ENCODE peak calls at places on chromosomes 1 and 21, in seven cellular contexts. J, T, Q, G, L, B and K are unnamed samples.

GRCh38 chr1:159927887-159928431 is 2.7 kb upstream of the TAGLN2 start:
- DNase-seq in J (no peak), T (no peak), Q (no peak), G (no peak), L (no peak), B (no peak), K (no peak)

GRCh38 chr1:205046870-205047269 is 3.9 kb downstream of the CNTN2 start:
- DNase-seq in J (no peak), T (no peak), Q (no peak), G (no peak), L (no peak), B (no peak), K (no peak)

GRCh38 chr21:34986561-34987533 is 62.3 kb downstream of the RUNX1 start:
- DNase-seq in J (no peak), T (no peak), Q (peak; percentile 15), G (no peak), L (no peak), B (no peak), K (peak; percentile 71)

GRCh38 chr21:34885636-34886553 is 163.2 kb downstream of the RUNX1 start:
- DNase-seq in J (no peak), T (no peak), Q (no peak), G (peak; percentile 87), L (no peak), B (peak; percentile 72), K (no peak)

GRCh38 chr1:39178541-39179431 is 25.7 kb upstream of the MACF1 start:
- DNase-seq in J (no peak), T (peak; percentile 39), Q (no peak), G (no peak), L (no peak), B (no peak), K (no peak)

GRCh38 chr1:207186503-207186902 is 82.5 kb downstream of the C4BPA start:
- DNase-seq in J (no peak), T (no peak), Q (no peak), G (no peak), L (no peak), B (no peak), K (no peak)

GRCh38 chr1:160207118-160207650 is 2.0 kb downstream of the PEA15 start:
- DNase-seq in J (no peak), T (no peak), Q (no peak), G (no peak), L (no peak), B (no peak), K (no peak)

GRCh38 chr1:161013591-161014513 is 7.1 kb downstream of the F11R start:
- DNase-seq in J (peak; percentile 90), T (peak; percentile 92), Q (no peak), G (no peak), L (no peak), B (peak; percentile 93), K (peak; percentile 87)

GRCh38 chr1:36863500-36863899 is 170.8 kb downstream of the GRIK3 start:
- DNase-seq in J (no peak), T (no peak), Q (no peak), G (no peak), L (no peak), B (no peak), K (no peak)

GRCh38 chr21:40844935-40845334 is 2.0 kb downstream of the DSCAM start:
- DNase-seq in J (no peak), T (no peak), Q (no peak), G (peak; percentile 39), L (no peak), B (no peak), K (no peak)

GRCh38 chr1:184023133-184023532 is 14.4 kb downstream of the COLGALT2 start:
- DNase-seq in J (no peak), T (no peak), Q (no peak), G (no peak), L (no peak), B (no peak), K (no peak)

GRCh38 chr1:26041978-26042377 is 3.9 kb downstream of the SLC30A2 start:
- DNase-seq in J (no peak), T (no peak), Q (no peak), G (no peak), L (no peak), B (no peak), K (no peak)

GRCh38 chr1:45543599-45544417 is 6.8 kb upstream of the AKR1A1 start:
- DNase-seq in J (peak; percentile 74), T (no peak), Q (no peak), G (no peak), L (no peak), B (peak; percentile 60), K (peak; percentile 76)

GRCh38 chr1:1616045-1616821 is 933 bp downstream of the MIB2 start:
- DNase-seq in J (peak; percentile 77), T (no peak), Q (no peak), G (no peak), L (peak; percentile 85), B (peak; percentile 69), K (no peak)

GRCh38 chr1:2936568-2937515 is 84.4 kb upstream of the ACTRT2 start:
- DNase-seq in J (no peak), T (no peak), Q (no peak), G (no peak), L (no peak), B (no peak), K (no peak)
- H3K9me3 ChIP-seq in J (peaks cover 17% of the 10 kb centered on the region), T (peaks cover 5% of the 10 kb centered on the region), Q (peaks cover 85% of the 10 kb centered on the region), G (peaks cover 14% of the 10 kb centered on the region), L (no peaks in the 10 kb centered on the region), B (no peaks in the 10 kb centered on the region), K (no peaks in the 10 kb centered on the region)

DNA sequence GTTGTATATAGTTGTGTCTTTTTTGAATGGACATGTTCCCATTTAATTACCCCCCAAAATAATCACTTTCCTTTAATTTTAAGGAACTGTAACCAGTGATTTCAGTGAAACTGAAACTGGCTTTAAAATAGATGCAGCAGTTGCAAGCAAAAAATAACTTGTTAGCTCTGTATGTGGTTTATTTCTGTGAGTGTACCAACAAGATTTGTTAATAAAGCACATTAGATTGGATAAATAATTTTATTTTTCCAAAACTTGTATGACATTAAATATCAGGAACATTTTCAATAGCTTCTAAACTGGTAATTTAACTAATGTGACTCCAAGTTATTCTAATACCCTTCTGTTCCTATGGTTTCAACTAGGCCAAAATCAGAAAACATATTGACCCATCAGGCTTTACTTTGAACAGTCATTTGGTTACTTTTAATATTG is 184.3 kb upstream of the CACYBP start:
- DNase-seq in J (no peak), T (no peak), Q (no peak), G (no peak), L (no peak), B (no peak), K (no peak)
- TF ChIP-seq EP300 in J (no peak), T (no peak), Q (no peak), G (no peak), L (no peak), B (no peak), K (no peak)

DNA sequence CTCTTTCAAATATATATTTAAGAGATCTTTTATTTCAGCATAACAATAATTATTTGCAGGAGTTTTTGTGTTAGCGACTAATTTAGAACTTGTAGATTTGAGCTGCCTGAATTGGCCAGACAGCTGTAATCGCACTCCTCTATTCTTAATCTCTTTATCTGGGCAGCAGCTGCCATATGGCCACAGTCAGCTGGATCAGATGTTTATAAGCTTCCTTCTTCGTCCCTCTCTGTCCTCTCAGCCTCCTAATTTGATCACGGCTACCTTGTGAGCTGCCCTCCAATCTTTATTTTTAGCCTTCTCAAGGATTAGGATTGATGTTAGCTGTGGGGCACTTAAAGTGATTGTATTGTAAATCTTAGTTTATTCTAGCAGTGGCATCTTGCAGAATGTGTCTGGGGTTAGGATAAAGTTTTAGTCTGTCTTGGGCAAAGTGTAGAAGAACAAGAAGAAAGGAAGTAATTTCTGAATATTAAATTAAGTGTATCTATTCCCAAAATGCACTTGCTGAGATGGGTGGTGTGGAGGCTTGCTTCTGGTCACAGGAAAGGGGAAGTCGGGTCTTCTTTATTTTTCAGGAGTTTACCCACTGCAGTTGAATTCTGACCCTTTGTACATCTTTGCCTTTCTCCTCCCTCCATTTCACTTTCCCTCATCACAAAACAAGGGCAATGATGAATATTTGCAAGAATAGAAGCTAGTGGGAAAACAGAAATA is 1.1 kb downstream of the ZBTB18 start:
- DNase-seq in J (no peak), T (no peak), Q (no peak), G (no peak), L (peak; percentile 73), B (no peak), K (no peak)
- H3K9me3 ChIP-seq in J (no peaks in the 10 kb centered on the region), T (no peaks in the 10 kb centered on the region), Q (no peaks in the 10 kb centered on the region), G (no peaks in the 10 kb centered on the region), L (no peaks in the 10 kb centered on the region), B (no peaks in the 10 kb centered on the region), K (no peaks in the 10 kb centered on the region)

GRCh38 chr1:209747580-209748262 is 8.1 kb upstream of the TRAF3IP3 start:
- DNase-seq in J (peak; percentile 94), T (peak; percentile 95), Q (peak; percentile 99), G (peak; percentile 97), L (no peak), B (peak; percentile 97), K (peak; percentile 95)
- TF ChIP-seq EP300 in J (no peak), T (no peak), Q (peak; percentile 76), G (no peak), L (no peak), B (no peak), K (no peak)

DNA sequence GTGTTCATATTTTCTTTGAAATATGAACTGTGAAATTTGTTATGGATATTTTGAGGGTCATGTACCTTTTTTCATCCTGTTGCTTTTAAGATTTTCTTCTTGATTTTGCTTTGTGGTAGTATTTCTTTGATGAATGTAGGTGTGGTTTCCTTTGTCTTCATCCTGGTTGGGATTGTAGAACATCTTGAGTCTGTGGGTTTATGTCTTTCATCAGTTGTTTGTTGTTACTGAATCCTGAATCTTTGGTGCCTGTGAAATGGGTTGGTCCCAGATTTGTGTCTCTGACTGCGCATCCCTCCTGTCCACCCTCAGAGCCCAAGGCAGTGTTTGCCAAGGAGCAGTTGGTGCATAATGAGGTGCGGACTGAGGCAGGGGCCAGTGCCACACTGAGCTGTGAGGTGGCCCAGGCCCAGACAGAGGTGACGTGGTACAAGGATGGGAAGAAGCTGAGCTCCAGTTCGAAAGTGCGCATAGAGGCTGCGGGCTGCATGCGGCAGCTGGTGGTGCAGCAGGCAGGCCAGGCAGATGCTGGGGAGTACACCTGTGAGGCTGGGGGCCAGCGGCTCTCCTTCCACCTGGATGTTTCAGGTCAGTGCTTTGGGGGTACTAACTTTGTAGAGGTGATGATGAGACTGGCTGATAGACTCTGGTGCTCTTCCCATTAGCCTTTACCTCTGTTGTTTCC is 38.5 kb downstream of the OBSCN start:
- DNase-seq in J (no peak), T (no peak), Q (no peak), G (peak; percentile 77), L (no peak), B (no peak), K (no peak)
- H3K9me3 ChIP-seq in J (peaks cover 17% of the 10 kb centered on the region), T (peaks cover 56% of the 10 kb centered on the region), Q (peaks cover 35% of the 10 kb centered on the region), G (peaks cover 47% of the 10 kb centered on the region), L (peaks cover 22% of the 10 kb centered on the region), B (peaks cover 15% of the 10 kb centered on the region), K (peaks cover 37% of the 10 kb centered on the region)